ENCODE peak calls at places on chromosomes 3 and 15, in six cellular contexts. I, R, F, P, Z and K are unnamed samples.

GRCh38 chr3:114155370-114155821 is 23.5 kb downstream of the DRD3 start:
- DNase-seq in I (no peak), R (peak; percentile 49), F (peak; percentile 82), P (no peak), Z (peak; percentile 16), K (peak; percentile 45)

GRCh38 chr3:66498718-66499611 is 1.9 kb downstream of the LRIG1 start:
- DNase-seq in I (no peak), R (no peak), F (no peak), P (no peak), Z (peak; percentile 17), K (no peak)

GRCh38 chr3:151101270-151101954 is 15.9 kb downstream of the MED12L start:
- DNase-seq in I (no peak), R (peak; percentile 78), F (no peak), P (no peak), Z (no peak), K (no peak)

GRCh38 chr3:169591983-169592644 is 71.4 kb downstream of the MECOM start:
- DNase-seq in I (no peak), R (no peak), F (no peak), P (no peak), Z (peak; percentile 55), K (peak; percentile 81)

GRCh38 chr3:50562866-50563265 is 4.7 kb downstream of the C3orf18 start:
- DNase-seq in I (no peak), R (no peak), F (no peak), P (no peak), Z (peak; percentile 62), K (no peak)

GRCh38 chr3:128770387-128770786 is 44.4 kb downstream of the RAB7A start:
- DNase-seq in I (no peak), R (no peak), F (no peak), P (no peak), Z (no peak), K (no peak)

GRCh38 chr3:114623420-114624046 is 329.7 kb downstream of the TIGIT start:
- DNase-seq in I (no peak), R (peak; percentile 13), F (no peak), P (peak; percentile 40), Z (peak; percentile 40), K (peak; percentile 58)

GRCh38 chr3:51955893-51956770 is 951 bp downstream of the GPR62 start:
- DNase-seq in I (no peak), R (no peak), F (peak; percentile 91), P (peak; percentile 76), Z (peak; percentile 69), K (no peak)

GRCh38 chr15:55186331-55186730 is 10.4 kb downstream of the RSL24D1 start:
- DNase-seq in I (no peak), R (no peak), F (no peak), P (no peak), Z (no peak), K (no peak)

GRCh38 chr3:43692971-43693370 is 2.2 kb downstream of the ABHD5 start:
- DNase-seq in I (no peak), R (no peak), F (no peak), P (no peak), Z (no peak), K (no peak)

GRCh38 chr3:143648708-143649107 is 199.6 kb downstream of the SLC9A9 start:
- DNase-seq in I (no peak), R (peak; percentile 32), F (peak; percentile 77), P (no peak), Z (no peak), K (peak; percentile 23)

GRCh38 chr15:78192826-78193594 is 41.4 kb downstream of the ACSBG1 start:
- DNase-seq in I (peak; percentile 76), R (no peak), F (no peak), P (no peak), Z (no peak), K (no peak)

GRCh38 chr3:71581451-71581980 is 2.0 kb downstream of the FOXP1 start:
- DNase-seq in I (no peak), R (peak; percentile 16), F (peak; percentile 65), P (peak; percentile 38), Z (peak; percentile 25), K (no peak)

GRCh38 chr3:101102678-101103296 is 109.6 kb upstream of the ABI3BP start:
- DNase-seq in I (no peak), R (no peak), F (no peak), P (no peak), Z (no peak), K (peak; percentile 61)

GRCh38 chr3:143167956-143168355 is 48.4 kb downstream of the CHST2 start:
- DNase-seq in I (no peak), R (no peak), F (no peak), P (no peak), Z (peak; percentile 47), K (no peak)

GRCh38 chr15:74783072-74783807 is 1.4 kb downstream of the CSK start:
- DNase-seq in I (no peak), R (peak; percentile 42), F (no peak), P (no peak), Z (peak; percentile 33), K (no peak)

GRCh38 chr15:38226867-38227266 is 25.8 kb upstream of the SPRED1 start:
- DNase-seq in I (no peak), R (peak; percentile 62), F (no peak), P (peak; percentile 97), Z (peak; percentile 88), K (peak; percentile 67)

GRCh38 chr3:33704891-33705290 is 13.2 kb downstream of the CLASP2 start:
- DNase-seq in I (no peak), R (no peak), F (no peak), P (no peak), Z (no peak), K (no peak)

GRCh38 chr3:141412087-141412935 is 44.0 kb downstream of the ZBTB38 start:
- DNase-seq in I (no peak), R (no peak), F (peak; percentile 56), P (peak; percentile 86), Z (peak; percentile 84), K (peak; percentile 74)

GRCh38 chr3:67402873-67403272 is 251.5 kb downstream of the SUCLG2 start:
- DNase-seq in I (no peak), R (no peak), F (no peak), P (no peak), Z (no peak), K (no peak)

GRCh38 chr3:49536875-49537533 is 17.3 kb upstream of the BSN start:
- DNase-seq in I (no peak), R (no peak), F (peak; percentile 37), P (no peak), Z (no peak), K (no peak)

GRCh38 chr3:89227218-89227617 is 119.8 kb downstream of the EPHA3 start:
- DNase-seq in I (no peak), R (no peak), F (no peak), P (no peak), Z (peak; percentile 39), K (peak; percentile 4)

GRCh38 chr3:36904641-36905040 is 40.2 kb downstream of the TRANK1 start:
- DNase-seq in I (no peak), R (peak; percentile 11), F (peak; percentile 59), P (no peak), Z (peak; percentile 24), K (no peak)

GRCh38 chr3:100838157-100838556 is 128.9 kb downstream of the TFG start:
- DNase-seq in I (no peak), R (no peak), F (no peak), P (no peak), Z (no peak), K (no peak)

GRCh38 chr3:46935989-46936620 is 40.4 kb downstream of the CCDC12 start:
- DNase-seq in I (no peak), R (no peak), F (no peak), P (no peak), Z (no peak), K (no peak)

GRCh38 chr15:73941871-73942635 is 15.8 kb downstream of the LOXL1 start:
- DNase-seq in I (no peak), R (peak; percentile 2), F (no peak), P (no peak), Z (peak; percentile 55), K (peak; percentile 45)

GRCh38 chr3:120276767-120277166 is 8.3 kb downstream of the GPR156 start:
- DNase-seq in I (no peak), R (no peak), F (no peak), P (no peak), Z (no peak), K (no peak)